ENCODE peak calls at places on chromosomes 3 and 15, in eight cellular contexts. B is cardiac muscle cell, Z is endothelial cell, W is GM12878, L is A549, V is neural crest cell, E is glutamatergic neuron, S is breast epithelium. M is an unnamed sample.

GRCh38 chr3:47761046-47761445 is 20.6 kb downstream of the SMARCC1 start:
- DNase-seq in B (no peak), Z (no peak), W (no peak), L (no peak), V (no peak), E (no peak), S (no peak), M (no peak)

GRCh38 chr3:34351857-34352545 is 553.6 kb downstream of the PDCD6IP start:
- DNase-seq in B (no peak), Z (no peak), W (no peak), L (no peak), V (no peak), E (no peak), S (no peak), M (no peak)

GRCh38 chr3:171860830-171861535 is 17.8 kb downstream of the TMEM212 start:
- DNase-seq in B (peak; percentile 98), Z (no peak), W (no peak), L (no peak), V (no peak), E (no peak), S (no peak), M (no peak)

GRCh38 chr3:14768881-14769280 is 49.9 kb upstream of the FGD5 start:
- DNase-seq in B (no peak), Z (no peak), W (no peak), L (no peak), V (no peak), E (no peak), S (no peak), M (no peak)

GRCh38 chr3:15356186-15356585 is 23.8 kb upstream of the SH3BP5 start:
- DNase-seq in B (no peak), Z (no peak), W (no peak), L (no peak), V (no peak), E (no peak), S (peak; percentile 51), M (no peak)

GRCh38 chr3:159852821-159853505 is 135.7 kb upstream of the IL12A start:
- DNase-seq in B (peak; percentile 57), Z (peak; percentile 64), W (no peak), L (no peak), V (no peak), E (peak; percentile 64), S (peak; percentile 48), M (peak; percentile 30)

GRCh38 chr3:18740631-18741583 is 315.8 kb upstream of the SATB1 start:
- DNase-seq in B (no peak), Z (no peak), W (peak; percentile 61), L (no peak), V (no peak), E (no peak), S (no peak), M (no peak)

GRCh38 chr3:150469931-150470740 is 62.0 kb downstream of the TSC22D2 start:
- DNase-seq in B (no peak), Z (no peak), W (no peak), L (peak; percentile 61), V (no peak), E (no peak), S (peak; percentile 35), M (no peak)

GRCh38 chr15:36653851-36654250 is 74.4 kb downstream of the CDIN1 start:
- DNase-seq in B (no peak), Z (no peak), W (no peak), L (no peak), V (no peak), E (no peak), S (no peak), M (no peak)

GRCh38 chr15:101536875-101537405 is 47.4 kb upstream of the PCSK6 start:
- DNase-seq in B (no peak), Z (no peak), W (no peak), L (no peak), V (no peak), E (no peak), S (no peak), M (no peak)

GRCh38 chr3:29644956-29645661 is 364.2 kb downstream of the RBMS3 start:
- DNase-seq in B (peak; percentile 42), Z (no peak), W (no peak), L (no peak), V (no peak), E (no peak), S (no peak), M (no peak)

GRCh38 chr3:29646042-29646441 is 365.2 kb downstream of the RBMS3 start:
- DNase-seq in B (no peak), Z (no peak), W (no peak), L (no peak), V (no peak), E (no peak), S (no peak), M (no peak)

GRCh38 chr3:29642393-29643033 is 361.6 kb downstream of the RBMS3 start:
- DNase-seq in B (peak; percentile 64), Z (no peak), W (no peak), L (peak; percentile 31), V (no peak), E (no peak), S (no peak), M (no peak)

GRCh38 chr3:29643034-29643425 is 362.2 kb downstream of the RBMS3 start:
- DNase-seq in B (no peak), Z (no peak), W (no peak), L (no peak), V (no peak), E (no peak), S (no peak), M (no peak)

DNA sequence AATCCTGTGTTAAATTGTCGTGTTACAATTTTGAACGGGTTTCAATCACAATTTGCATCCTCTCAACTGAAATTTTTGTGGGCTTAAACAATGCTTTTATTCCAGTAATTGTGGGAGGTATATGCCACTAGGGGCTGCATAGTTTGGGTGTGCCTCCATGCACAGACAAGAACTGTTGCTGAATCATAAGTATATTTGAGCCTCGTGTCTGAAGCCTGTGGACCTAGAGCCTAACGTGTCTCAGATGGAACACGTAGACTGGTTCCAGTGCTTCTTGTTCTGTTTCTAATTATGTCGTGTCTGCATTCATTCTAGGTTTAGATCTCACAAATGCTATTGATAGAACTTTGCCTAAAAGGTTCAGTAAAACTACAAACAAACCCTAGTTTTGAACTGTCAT is 363.4 kb downstream of the RBMS3 start:
- DNase-seq in B (no peak), Z (no peak), W (no peak), L (no peak), V (no peak), E (no peak), S (no peak), M (no peak)
- TF ChIP-seq CTCF in B (no peak), Z (no peak), W (no peak), L (no peak), V (no peak), E (no peak), S (no peak), M (no peak)

DNA sequence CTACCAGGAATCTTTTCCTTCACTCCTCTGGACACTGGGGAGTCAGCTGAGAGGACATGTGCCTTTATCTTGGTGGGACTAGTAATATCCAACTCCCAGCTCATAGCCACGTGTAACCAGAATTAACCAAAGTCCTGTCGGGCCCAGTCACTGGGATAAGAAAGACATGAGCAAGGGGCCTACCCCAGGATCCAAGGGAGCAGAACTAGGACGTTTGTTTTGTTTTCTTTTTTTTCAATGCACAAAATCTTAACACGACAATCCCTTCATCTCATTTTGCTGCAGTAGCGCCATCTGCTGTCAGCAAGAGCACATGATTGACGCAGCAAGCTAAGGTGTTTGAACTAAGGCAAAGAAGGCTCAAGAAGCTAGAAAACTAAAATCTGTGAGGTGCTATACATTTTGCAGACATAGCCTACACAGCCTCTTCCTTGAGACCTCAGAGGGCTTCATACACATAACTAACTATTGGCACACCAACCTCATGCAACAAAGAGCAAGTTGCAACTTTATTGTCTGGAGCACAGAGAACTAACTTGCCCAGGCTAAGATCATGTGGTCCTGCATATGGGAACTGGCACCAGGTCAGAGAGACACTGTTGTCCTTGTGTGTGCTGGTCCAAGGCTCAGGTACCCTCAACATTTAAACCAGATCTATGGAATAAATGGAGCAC is 43.6 kb downstream of the RLBP1 start:
- DNase-seq in B (peak; percentile 89), Z (peak; percentile 61), W (peak; percentile 15), L (peak; percentile 82), V (peak; percentile 68), E (peak; percentile 65), S (no peak), M (peak; percentile 66)
- TF ChIP-seq CTCF in B (peak; percentile 88), Z (peak; percentile 70), W (peak; percentile 76), L (peak; percentile 98), V (peak; percentile 89), E (peak; percentile 71), S (peak; percentile 58), M (peak; percentile 75)

GRCh38 chr15:49036650-49037545 is 9.3 kb downstream of the SECISBP2L start:
- DNase-seq in B (peak; percentile 23), Z (no peak), W (no peak), L (no peak), V (no peak), E (no peak), S (no peak), M (no peak)

GRCh38 chr15:49038382-49038781 is 7.9 kb downstream of the SECISBP2L start:
- DNase-seq in B (peak; percentile 28), Z (no peak), W (no peak), L (no peak), V (no peak), E (no peak), S (no peak), M (no peak)

GRCh38 chr15:49035825-49036224 is 10.4 kb downstream of the SECISBP2L start:
- DNase-seq in B (no peak), Z (no peak), W (no peak), L (no peak), V (no peak), E (no peak), S (no peak), M (no peak)

GRCh38 chr15:49040151-49040550 is 6.1 kb downstream of the SECISBP2L start:
- DNase-seq in B (no peak), Z (no peak), W (no peak), L (no peak), V (no peak), E (no peak), S (no peak), M (no peak)

GRCh38 chr15:49037546-49037940 is 8.7 kb downstream of the SECISBP2L start:
- DNase-seq in B (no peak), Z (no peak), W (no peak), L (no peak), V (no peak), E (no peak), S (no peak), M (no peak)
- TF ChIP-seq CTCF in B (no peak), Z (no peak), W (no peak), L (no peak), V (no peak), E (no peak), S (no peak), M (no peak)

GRCh38 chr3:157132936-157133335 is 27.0 kb downstream of the CCNL1 start:
- DNase-seq in B (no peak), Z (no peak), W (no peak), L (no peak), V (no peak), E (no peak), S (no peak), M (no peak)

GRCh38 chr3:157133434-157134320 is 26.3 kb downstream of the CCNL1 start:
- DNase-seq in B (no peak), Z (no peak), W (no peak), L (no peak), V (no peak), E (no peak), S (no peak), M (no peak)

GRCh38 chr3:157134620-157135191 is 25.2 kb downstream of the CCNL1 start:
- DNase-seq in B (no peak), Z (no peak), W (no peak), L (no peak), V (no peak), E (no peak), S (no peak), M (no peak)

GRCh38 chr3:157136647-157137387 is 23.1 kb downstream of the CCNL1 start:
- DNase-seq in B (peak; percentile 72), Z (no peak), W (no peak), L (no peak), V (no peak), E (no peak), S (peak; percentile 48), M (no peak)

GRCh38 chr3:157135671-157136396 is 24.1 kb downstream of the CCNL1 start:
- DNase-seq in B (peak; percentile 75), Z (no peak), W (no peak), L (peak; percentile 51), V (no peak), E (no peak), S (no peak), M (no peak)
- TF ChIP-seq CTCF in B (peak; percentile 25), Z (no peak), W (no peak), L (peak; percentile 27), V (no peak), E (no peak), S (no peak), M (no peak)